ENCODE peak calls at places on chromosomes 5 and 9, in six cellular contexts. O, U, N, Y, H and Q are unnamed samples.

GRCh38 chr5:177389368-177390169 is 5.3 kb downstream of the SLC34A1 start:
- DNase-seq in O (no peak), U (no peak), N (no peak), Y (peak), H (peak), Q (peak)

GRCh38 chr5:170287532-170287931 is 10.0 kb downstream of the LCP2 start:
- DNase-seq in O (no peak), U (no peak), N (no peak), Y (no peak), H (no peak), Q (no peak)

GRCh38 chr9:138119202-138120027 is 241.8 kb downstream of the CACNA1B start:
- DNase-seq in O (no peak), U (no peak), N (no peak), Y (no peak), H (no peak), Q (peak)

GRCh38 chr5:399296-400281 is 43.4 kb upstream of the EXOC3 start:
- DNase-seq in O (peak), U (no peak), N (peak), Y (peak), H (no peak), Q (peak)

GRCh38 chr5:113122053-113122452 is 145.5 kb downstream of the DCP2 start:
- DNase-seq in O (no peak), U (no peak), N (no peak), Y (no peak), H (no peak), Q (no peak)

GRCh38 chr5:109318455-109319108 is 91.2 kb downstream of the PJA2 start:
- DNase-seq in O (no peak), U (no peak), N (no peak), Y (no peak), H (no peak), Q (no peak)

GRCh38 chr9:63816742-63817621 is 1468.0 kb downstream of the FOXD4L5 start:
- DNase-seq in O (peak), U (no peak), N (peak), Y (peak), H (peak), Q (peak)

GRCh38 chr9:95516736-95517558 is at the start of gene PTCH1:
- DNase-seq in O (peak), U (no peak), N (peak), Y (no peak), H (no peak), Q (no peak)

GRCh38 chr9:14989811-14990210 is 79.6 kb upstream of the FREM1 start:
- DNase-seq in O (no peak), U (no peak), N (no peak), Y (peak), H (no peak), Q (no peak)

GRCh38 chr5:107330903-107331302 is 339.8 kb downstream of the EFNA5 start:
- DNase-seq in O (no peak), U (no peak), N (no peak), Y (no peak), H (no peak), Q (no peak)

GRCh38 chr5:32298056-32298420 is 14.7 kb downstream of the MTMR12 start:
- DNase-seq in O (no peak), U (no peak), N (no peak), Y (no peak), H (no peak), Q (no peak)

GRCh38 chr9:126397056-126397455 is 70.4 kb downstream of the MVB12B start:
- DNase-seq in O (no peak), U (no peak), N (no peak), Y (no peak), H (peak), Q (no peak)

GRCh38 chr5:151758430-151759241 is at the start of gene ATOX1:
- DNase-seq in O (peak), U (peak), N (peak), Y (peak), H (peak), Q (peak)

GRCh38 chr5:59598547-59598874 is 295.0 kb downstream of the PDE4D start:
- DNase-seq in O (no peak), U (no peak), N (no peak), Y (no peak), H (no peak), Q (no peak)

GRCh38 chr5:138544171-138545134 is 1.4 kb upstream of the ETF1 start:
- DNase-seq in O (no peak), U (no peak), N (no peak), Y (peak), H (no peak), Q (no peak)

GRCh38 chr5:40485021-40485998 is 194.4 kb upstream of the PTGER4 start:
- DNase-seq in O (no peak), U (no peak), N (no peak), Y (no peak), H (no peak), Q (no peak)

GRCh38 chr5:168179185-168179584 is 112.3 kb upstream of the WWC1 start:
- DNase-seq in O (peak), U (no peak), N (no peak), Y (no peak), H (no peak), Q (no peak)

GRCh38 chr5:39943811-39944210 is 519.0 kb upstream of the DAB2 start:
- DNase-seq in O (no peak), U (no peak), N (no peak), Y (no peak), H (no peak), Q (no peak)

GRCh38 chr5:149759986-149760699 is 30.0 kb downstream of the PPARGC1B start:
- DNase-seq in O (no peak), U (no peak), N (no peak), Y (no peak), H (no peak), Q (peak)

GRCh38 chr9:118693645-118694044 is 675.6 kb downstream of the BRINP1 start:
- DNase-seq in O (no peak), U (no peak), N (no peak), Y (no peak), H (no peak), Q (no peak)

GRCh38 chr5:172973127-172973916 is 10.2 kb upstream of the ATP6V0E1 start:
- DNase-seq in O (no peak), U (no peak), N (no peak), Y (peak), H (no peak), Q (no peak)

GRCh38 chr9:135609366-135609955 is 29.9 kb downstream of the GLT6D1 start:
- DNase-seq in O (no peak), U (no peak), N (no peak), Y (no peak), H (no peak), Q (peak)

GRCh38 chr9:112249277-112249676 is 74.2 kb upstream of the SUSD1 start:
- DNase-seq in O (no peak), U (no peak), N (no peak), Y (no peak), H (no peak), Q (no peak)

GRCh38 chr9:36136894-36137391 is 410 bp downstream of the GLIPR2 start:
- DNase-seq in O (no peak), U (no peak), N (peak), Y (no peak), H (no peak), Q (no peak)

GRCh38 chr9:36138901-36139300 is 2.4 kb downstream of the GLIPR2 start:
- DNase-seq in O (no peak), U (no peak), N (no peak), Y (no peak), H (no peak), Q (no peak)

GRCh38 chr9:36138496-36138895 is 2.0 kb downstream of the GLIPR2 start:
- DNase-seq in O (no peak), U (no peak), N (no peak), Y (no peak), H (no peak), Q (no peak)

GRCh38 chr9:36136277-36136893 is at the start of gene GLIPR2:
- DNase-seq in O (peak), U (peak), N (peak), Y (peak), H (peak), Q (no peak)

GRCh38 chr9:36137392-36138004 is 965 bp downstream of the GLIPR2 start:
- DNase-seq in O (no peak), U (no peak), N (no peak), Y (no peak), H (no peak), Q (no peak)
- H3K27ac ChIP-seq in O (peak), U (no peak), N (no peak), Y (no peak), H (no peak), Q (no peak)

GRCh38 chr5:179858241-179858585 is 404 bp downstream of the MRNIP start:
- DNase-seq in O (peak), U (peak), N (peak), Y (no peak), H (peak), Q (no peak)
- H3K27ac ChIP-seq in O (peak), U (peak), N (peak), Y (no peak), H (peak), Q (peak)

DNA sequence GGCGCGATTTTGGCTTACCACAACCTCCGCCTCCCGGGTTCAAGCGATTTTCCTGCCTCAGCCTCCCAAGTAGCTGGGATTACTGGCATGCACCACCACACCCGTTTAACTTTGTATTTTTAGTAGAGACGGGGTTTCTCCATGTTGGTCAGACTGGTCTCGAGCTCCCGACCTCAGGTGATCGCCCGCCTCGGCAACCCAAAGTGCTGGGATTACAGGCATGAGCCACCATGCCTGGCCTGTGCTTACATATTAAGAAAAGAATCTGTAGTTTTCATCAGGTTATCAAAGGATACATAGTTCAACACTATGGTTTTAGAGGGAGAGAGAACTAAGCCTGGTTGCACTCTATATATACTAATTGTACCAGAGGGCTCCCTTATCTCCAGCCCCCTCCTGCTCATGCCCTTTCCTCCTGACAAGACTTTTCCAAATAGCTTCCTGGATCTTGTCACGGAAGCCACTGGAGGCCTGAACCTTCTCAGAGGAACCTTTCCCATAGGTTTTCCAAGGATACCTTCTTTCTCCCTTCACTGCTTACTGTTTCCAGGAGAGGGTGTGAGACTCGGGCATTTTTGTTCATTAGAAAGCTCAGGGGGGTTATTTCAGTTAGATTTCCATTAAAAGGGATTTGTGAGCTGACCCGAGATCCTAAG is 53.1 kb downstream of the SLC44A1 start:
- DNase-seq in O (no peak), U (no peak), N (no peak), Y (no peak), H (no peak), Q (no peak)
- H3K27ac ChIP-seq in O (no peak), U (peak), N (no peak), Y (peak), H (no peak), Q (no peak)

DNA sequence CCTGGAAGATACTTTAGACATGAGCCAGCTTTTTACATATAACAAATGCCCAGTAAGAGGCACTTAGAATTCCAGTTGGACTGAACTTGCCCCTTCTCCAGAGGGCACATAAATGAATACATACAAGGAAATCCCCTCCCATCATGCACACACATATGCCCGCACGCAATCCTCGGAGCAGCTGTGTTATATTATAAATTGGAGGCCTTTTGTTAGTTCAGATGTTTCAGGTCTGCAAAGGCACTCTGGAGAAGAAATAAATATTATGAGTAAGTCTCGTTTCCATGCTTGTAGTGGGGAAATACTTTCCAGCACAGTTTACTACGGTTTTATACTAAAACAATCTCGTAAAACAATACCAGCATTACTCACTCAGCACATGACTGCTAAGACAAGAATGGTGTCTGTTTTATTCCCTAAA is 17.6 kb upstream of the MUSK start:
- DNase-seq in O (no peak), U (no peak), N (no peak), Y (peak), H (no peak), Q (no peak)
- H3K27ac ChIP-seq in O (peak), U (peak), N (no peak), Y (peak), H (no peak), Q (peak)

GRCh38 chr9:129939426-129939825 is 103.6 kb downstream of the FNBP1 start:
- DNase-seq in O (no peak), U (no peak), N (no peak), Y (no peak), H (no peak), Q (no peak)
- H3K27ac ChIP-seq in O (no peak), U (peak), N (no peak), Y (no peak), H (no peak), Q (no peak)

DNA sequence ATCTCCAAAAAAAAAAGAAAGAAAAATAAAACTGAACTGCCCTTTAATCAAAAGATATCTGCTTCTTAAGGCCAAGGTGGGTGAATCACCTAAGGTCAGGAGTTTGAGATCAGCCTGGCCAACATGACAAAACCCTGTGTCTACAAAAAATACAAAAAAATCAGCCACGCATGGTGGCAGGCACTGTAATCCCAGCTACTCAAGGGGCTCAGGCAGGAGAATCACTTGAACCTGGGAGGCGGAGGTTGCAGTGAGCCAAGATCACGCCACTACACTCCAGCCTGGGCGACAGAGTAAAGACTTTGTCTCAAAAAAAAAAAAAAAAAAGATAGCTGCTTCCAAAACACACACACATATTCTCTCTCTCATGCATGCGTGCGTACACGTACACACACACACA is 17.8 kb downstream of the SCAI start:
- DNase-seq in O (no peak), U (no peak), N (no peak), Y (no peak), H (no peak), Q (no peak)
- H3K27ac ChIP-seq in O (no peak), U (no peak), N (no peak), Y (no peak), H (no peak), Q (no peak)